ENCODE peak calls at places on chromosomes 7 and 10, in eight cellular contexts. O is activated CD8-positive, alpha-beta T cell treated with anti-CD3 and anti-CD28 coated beads, Interleukin-2, amount 10 ng/mL, durations not matched to agents 7 days and 5 days; H is CD4-positive, CD25-positive, alpha-beta regulatory T cell; P is PC-3; X is esophagus mucosa; J is A549; L is activated CD8-positive, alpha-beta memory T cell treated with anti-CD3 and anti-CD28 coated beads, Interleukin-2, amount 10 ng/mL, durations not matched to agents 7 days and 5 days; Q is CD4-positive, alpha-beta T cell. E is an unnamed sample.

GRCh38 chr7:2312272-2312929 is 1.8 kb downstream of the SNX8 start:
- ATAC-seq in O (no peak), J (no peak), X (no peak), L (no peak), P (no peak), Q (no peak), H (no peak), E (no peak)

GRCh38 chr10:37711617-37712488 is 145.6 kb downstream of the ZNF248 start:
- ATAC-seq in J (no peak), H (no peak), L (no peak), P (no peak), X (no peak), Q (no peak), O (no peak), E (no peak)

GRCh38 chr7:2954433-2954853 is 89.2 kb downstream of the CARD11 start:
- ATAC-seq in J (no peak), P (no peak), Q (peak), L (peak), O (peak), H (peak), X (no peak), E (peak)

GRCh38 chr10:100153239-100153840 is 32.5 kb downstream of the ERLIN1 start:
- ATAC-seq in L (no peak), Q (no peak), J (no peak), O (no peak), P (peak), X (no peak), H (no peak), E (peak)

GRCh38 chr7:134533288-134533771 is 6.0 kb downstream of the AKR1B10 start:
- ATAC-seq in L (no peak), H (no peak), Q (no peak), J (peak), O (no peak), X (peak), P (peak), E (no peak)

GRCh38 chr7:15515201-15515777 is 46.5 kb downstream of the AGMO start:
- ATAC-seq in H (no peak), P (no peak), Q (no peak), O (no peak), L (no peak), J (no peak), X (no peak), E (no peak)

GRCh38 chr10:112286837-112287818 is 3.9 kb downstream of the TECTB start:
- ATAC-seq in X (no peak), Q (no peak), L (no peak), H (no peak), P (no peak), J (no peak), O (no peak), E (no peak)

GRCh38 chr10:49791100-49791499 is 29.0 kb upstream of the OGDHL start:
- ATAC-seq in Q (no peak), O (no peak), P (no peak), L (no peak), X (no peak), H (no peak), J (no peak), E (no peak)

GRCh38 chr10:94172332-94172731 is 178.6 kb downstream of the PLCE1 start:
- ATAC-seq in J (no peak), Q (no peak), X (no peak), L (no peak), H (no peak), P (peak), O (no peak), E (no peak)

GRCh38 chr7:87875151-87876039 is 765 bp downstream of the SLC25A40 start:
- ATAC-seq in J (peak), P (peak), X (peak), O (peak), H (no peak), Q (no peak), L (peak), E (peak)

GRCh38 chr10:33552290-33552689 is 217.8 kb upstream of the NRP1 start:
- ATAC-seq in Q (no peak), O (no peak), L (no peak), P (no peak), H (no peak), J (no peak), X (no peak), E (no peak)

GRCh38 chr7:20365486-20365885 is 34.8 kb downstream of the ITGB8 start:
- ATAC-seq in O (no peak), X (no peak), H (no peak), P (peak), J (no peak), L (no peak), Q (no peak), E (no peak)

GRCh38 chr10:35822316-35822715 is 180.2 kb upstream of the FZD8 start:
- ATAC-seq in X (peak), H (no peak), Q (no peak), J (peak), L (no peak), P (peak), O (no peak), E (no peak)

GRCh38 chr7:70271617-70272081 is 673.4 kb downstream of the AUTS2 start:
- ATAC-seq in L (no peak), Q (no peak), J (no peak), H (no peak), X (peak), P (no peak), O (no peak), E (no peak)

GRCh38 chr7:157239571-157240270 is 97.1 kb upstream of the DNAJB6 start:
- ATAC-seq in H (no peak), X (no peak), P (no peak), O (no peak), Q (no peak), L (no peak), J (no peak), E (no peak)

GRCh38 chr10:30701471-30702173 is 72.1 kb upstream of the LYZL2 start:
- ATAC-seq in P (peak), L (peak), X (peak), J (peak), H (peak), O (peak), Q (peak), E (peak)

GRCh38 chr10:132570771-132571564 is 33.4 kb downstream of the INPP5A start:
- ATAC-seq in X (peak), L (no peak), H (peak), O (no peak), J (peak), P (no peak), Q (peak), E (no peak)